ENCODE peak calls at places on chromosomes 16 and 17, in six cellular contexts. T is GF-D8, K is AG20443, E is small intestine, B is NB4, H is HT1080. R is an unnamed sample.
A peak's percentile ranks its signal among the peaks of the same experiment; 100 is the strongest.

GRCh38 chr16:1469693-1470201 is 5.1 kb downstream of the CLCN7 start:
- DNase-seq in T (peak; percentile 89), K (no peak), E (no peak), B (peak; percentile 91), H (no peak), R (peak; percentile 94)

GRCh38 chr17:40598928-40599627 is 33.8 kb upstream of the CCR7 start:
- DNase-seq in T (no peak), K (no peak), E (no peak), B (peak; percentile 27), H (no peak), R (peak; percentile 99)

GRCh38 chr17:8119575-8120519 is 1.5 kb upstream of the ALOXE3 start:
- DNase-seq in T (peak; percentile 59), K (peak; percentile 47), E (peak; percentile 94), B (peak; percentile 86), H (peak; percentile 93), R (peak; percentile 91)

GRCh38 chr16:47387026-47387734 is 73.7 kb downstream of the ITFG1 start:
- DNase-seq in T (no peak), K (no peak), E (no peak), B (no peak), H (no peak), R (no peak)

GRCh38 chr16:86061318-86061695 is 162.3 kb downstream of the IRF8 start:
- DNase-seq in T (no peak), K (no peak), E (no peak), B (no peak), H (no peak), R (no peak)

GRCh38 chr17:64128787-64129514 is 993 bp downstream of the ERN1 start:
- DNase-seq in T (no peak), K (peak; percentile 47), E (peak; percentile 69), B (peak; percentile 29), H (peak; percentile 27), R (no peak)

GRCh38 chr17:17772231-17772630 is 64.6 kb downstream of the SREBF1 start:
- DNase-seq in T (no peak), K (no peak), E (no peak), B (peak; percentile 36), H (no peak), R (no peak)

GRCh38 chr17:56830726-56831363 is 2.9 kb downstream of the C17orf67 start:
- DNase-seq in T (no peak), K (no peak), E (no peak), B (no peak), H (no peak), R (no peak)

GRCh38 chr16:49720225-49720624 is 135.7 kb downstream of the ZNF423 start:
- DNase-seq in T (no peak), K (no peak), E (no peak), B (no peak), H (no peak), R (no peak)

GRCh38 chr16:70635356-70636016 is 10.9 kb upstream of the IL34 start:
- DNase-seq in T (no peak), K (peak; percentile 72), E (no peak), B (no peak), H (peak; percentile 74), R (no peak)

GRCh38 chr16:87318158-87318644 is 1.0 kb upstream of the C16orf95 start:
- DNase-seq in T (no peak), K (no peak), E (peak; percentile 56), B (no peak), H (no peak), R (no peak)

GRCh38 chr16:28981517-28981916 is 3.3 kb upstream of the LAT start:
- DNase-seq in T (no peak), K (peak; percentile 30), E (peak; percentile 35), B (peak; percentile 69), H (peak; percentile 31), R (peak; percentile 68)

GRCh38 chr17:17514993-17515920 is 19.1 kb upstream of the RASD1 start:
- DNase-seq in T (no peak), K (peak; percentile 61), E (no peak), B (peak; percentile 44), H (no peak), R (no peak)

GRCh38 chr17:64498308-64499203 is 1.7 kb upstream of the POLG2 start:
- DNase-seq in T (no peak), K (no peak), E (no peak), B (peak; percentile 8), H (no peak), R (no peak)

GRCh38 chr17:77373298-77374169 is 232.8 kb downstream of the SEC14L1 start:
- DNase-seq in T (no peak), K (peak; percentile 40), E (no peak), B (peak; percentile 59), H (no peak), R (peak; percentile 9)

GRCh38 chr16:47046726-47047602 is 73.5 kb upstream of the DNAJA2 start:
- DNase-seq in T (no peak), K (no peak), E (no peak), B (no peak), H (no peak), R (peak; percentile 14)

GRCh38 chr16:73068546-73069401 is 20.8 kb upstream of the ZFHX3 start:
- DNase-seq in T (no peak), K (peak; percentile 77), E (no peak), B (peak; percentile 80), H (peak; percentile 94), R (peak; percentile 64)

R was measured in MV-4-11.